ENCODE peak calls at places on chromosome 19, in six cellular contexts. L is NCI-H1417; F is CD4-positive, alpha-beta T cell; Y is stimulated activated CD8-positive, alpha-beta memory T cell treated with anti-CD3 and anti-CD28 coated beads, Interleukin-15, amount 100 ng/mL, for 48 hours; N is endothelial cell; H is activated T-cell treated with anti-CD3 and anti-CD28 coated beads, Interleukin-2, amount 50 U/mL, for 72 hours. M is an unnamed sample.

GRCh38 chr19:33685541-33685940 is 63.8 kb downstream of the CHST8 start:
- DNase-seq in L (no peak), F (peak; percentile 5), Y (no peak), N (no peak), H (no peak), M (no peak)

GRCh38 chr19:48271531-48272151 is 1.8 kb downstream of the ZNF114 start:
- DNase-seq in L (peak; percentile 59), F (no peak), Y (no peak), N (peak; percentile 63), H (peak; percentile 23), M (peak; percentile 48)

GRCh38 chr19:6476896-6477431 is 4.6 kb downstream of the DENND1C start:
- DNase-seq in L (no peak), F (no peak), Y (no peak), N (no peak), H (no peak), M (no peak)

GRCh38 chr19:30590596-30591229 is 218.5 kb downstream of the ZNF536 start:
- DNase-seq in L (no peak), F (no peak), Y (no peak), N (no peak), H (no peak), M (no peak)

GRCh38 chr19:41441321-41441945 is 1.5 kb upstream of the ERICH4 start:
- DNase-seq in L (no peak), F (no peak), Y (no peak), N (no peak), H (no peak), M (no peak)

GRCh38 chr19:5955638-5955935 is 22.4 kb downstream of the RANBP3 start:
- DNase-seq in L (no peak), F (no peak), Y (no peak), N (no peak), H (no peak), M (no peak)

GRCh38 chr19:409006-409514 is at the start of gene C2CD4C:
- DNase-seq in L (peak; percentile 90), F (no peak), Y (no peak), N (no peak), H (peak; percentile 59), M (no peak)

GRCh38 chr19:7507884-7508283 is 8.0 kb upstream of the ZNF358 start:
- DNase-seq in L (no peak), F (no peak), Y (no peak), N (no peak), H (peak; percentile 46), M (no peak)

GRCh38 chr19:29685326-29685725 is 20.1 kb downstream of the PLEKHF1 start:
- DNase-seq in L (no peak), F (no peak), Y (no peak), N (no peak), H (no peak), M (no peak)

GRCh38 chr19:2813235-2814160 is 6.2 kb upstream of the ZNF554 start:
- DNase-seq in L (no peak), F (no peak), Y (no peak), N (no peak), H (no peak), M (no peak)

GRCh38 chr19:45472557-45473365 is 5.0 kb downstream of the FOSB start:
- DNase-seq in L (no peak), F (no peak), Y (no peak), N (no peak), H (no peak), M (no peak)

GRCh38 chr19:14361824-14362223 is 19.4 kb upstream of the ADGRE5 start:
- DNase-seq in L (no peak), F (peak; percentile 48), Y (no peak), N (no peak), H (no peak), M (no peak)

GRCh38 chr19:35755550-35756371 is 1.1 kb downstream of the HSPB6 start:
- DNase-seq in L (no peak), F (peak; percentile 63), Y (peak; percentile 29), N (no peak), H (peak; percentile 70), M (no peak)

GRCh38 chr19:55681131-55682087 is 6.4 kb downstream of the EPN1 start:
- DNase-seq in L (no peak), F (no peak), Y (no peak), N (no peak), H (no peak), M (no peak)

GRCh38 chr19:15305582-15306334 is 26.6 kb downstream of the BRD4 start:
- DNase-seq in L (no peak), F (no peak), Y (no peak), N (no peak), H (no peak), M (no peak)

GRCh38 chr19:7868671-7869452 is 5.3 kb downstream of the PRR36 start:
- DNase-seq in L (no peak), F (peak; percentile 84), Y (peak; percentile 73), N (peak; percentile 80), H (peak; percentile 91), M (peak; percentile 97)

GRCh38 chr19:29753190-29753933 is 38.3 kb upstream of the C19orf12 start:
- DNase-seq in L (no peak), F (no peak), Y (no peak), N (no peak), H (no peak), M (no peak)

GRCh38 chr19:12721656-12722565 is 1.8 kb downstream of the TNPO2 start:
- DNase-seq in L (peak; percentile 84), F (peak; percentile 54), Y (no peak), N (peak; percentile 68), H (peak; percentile 65), M (peak; percentile 83)

GRCh38 chr19:40461669-40462221 is 3.8 kb downstream of the BLVRB start:
- DNase-seq in L (no peak), F (no peak), Y (no peak), N (no peak), H (no peak), M (no peak)

GRCh38 chr19:33426621-33427475 is 53.3 kb downstream of the CEBPG start:
- DNase-seq in L (peak; percentile 22), F (no peak), Y (no peak), N (no peak), H (no peak), M (no peak)

GRCh38 chr19:48887861-48888612 is 10.5 kb downstream of the TULP2 start:
- DNase-seq in L (no peak), F (no peak), Y (no peak), N (no peak), H (no peak), M (no peak)

GRCh38 chr19:2645816-2646215 is 56.7 kb downstream of the GNG7 start:
- DNase-seq in L (no peak), F (no peak), Y (no peak), N (no peak), H (no peak), M (no peak)

GRCh38 chr19:41323023-41323422 is 13.1 kb downstream of the CCDC97 start:
- DNase-seq in L (no peak), F (no peak), Y (no peak), N (no peak), H (no peak), M (no peak)

GRCh38 chr19:40962460-40962961 is 28.6 kb upstream of the CYP2B6 start:
- DNase-seq in L (no peak), F (no peak), Y (no peak), N (no peak), H (no peak), M (no peak)

GRCh38 chr19:13119654-13120053 is 1.6 kb downstream of the NACC1 start:
- DNase-seq in L (no peak), F (no peak), Y (no peak), N (no peak), H (no peak), M (no peak)

GRCh38 chr19:49554701-49555181 is 25.6 kb downstream of the NOSIP start:
- DNase-seq in L (no peak), F (peak; percentile 51), Y (no peak), N (no peak), H (peak; percentile 23), M (no peak)

GRCh38 chr19:49672131-49672919 is 4.7 kb upstream of the PRMT1 start:
- DNase-seq in L (peak; percentile 70), F (peak; percentile 81), Y (peak; percentile 53), N (peak; percentile 90), H (peak; percentile 84), M (peak; percentile 98)

GRCh38 chr19:40611096-40611495 is 9.9 kb downstream of the LTBP4 start:
- DNase-seq in L (peak; percentile 44), F (no peak), Y (no peak), N (no peak), H (no peak), M (no peak)

GRCh38 chr19:15236886-15237285 is 4.6 kb upstream of the EPHX3 start:
- DNase-seq in L (no peak), F (no peak), Y (no peak), N (no peak), H (no peak), M (no peak)

GRCh38 chr19:5086725-5087439 is 118.0 kb downstream of the KDM4B start:
- DNase-seq in L (peak; percentile 76), F (no peak), Y (no peak), N (no peak), H (no peak), M (peak; percentile 45)

M was measured in HuH-7.5.